ENCODE peak calls at places on chromosomes 16 and 17, in eight cellular contexts. M is esophagus squamous epithelium, S is IMR-90, R is uterus, Q is adrenal gland, A is body of pancreas, P is tibial nerve, Z is sigmoid colon. L is an unnamed sample. For H3K9me3, the result is how much of the 10 kb centered on the place peaks cover.

GRCh38 chr16:75244225-75244792 is 7.1 kb downstream of the BCAR1 start:
- DNase-seq in M (no peak), S (peak), R (peak), Q (no peak), A (no peak), P (peak), Z (peak), L (no peak)

GRCh38 chr17:63170795-63171194 is 204.8 kb downstream of the TANC2 start:
- DNase-seq in M (no peak), S (no peak), R (no peak), Q (no peak), A (no peak), P (no peak), Z (no peak), L (no peak)

GRCh38 chr16:31507617-31507928 is 618 bp downstream of the RUSF1 start:
- DNase-seq in M (no peak), S (no peak), R (no peak), Q (no peak), A (no peak), P (no peak), Z (no peak), L (no peak)

GRCh38 chr17:77423589-77424451 is 283.1 kb downstream of the SEC14L1 start:
- DNase-seq in M (no peak), S (peak), R (peak), Q (peak), A (peak), P (peak), Z (peak), L (peak)

GRCh38 chr16:71709231-71709781 is 15.2 kb downstream of the PHLPP2 start:
- DNase-seq in M (no peak), S (peak), R (no peak), Q (no peak), A (no peak), P (no peak), Z (no peak), L (no peak)

GRCh38 chr17:82876602-82877391 is 37.0 kb upstream of the ZNF750 start:
- DNase-seq in M (no peak), S (peak), R (peak), Q (no peak), A (peak), P (peak), Z (peak), L (peak)

GRCh38 chr16:50251375-50252081 is 14.8 kb upstream of the ADCY7 start:
- DNase-seq in M (no peak), S (peak), R (no peak), Q (no peak), A (no peak), P (no peak), Z (no peak), L (no peak)

GRCh38 chr17:31533546-31534155 is 142.2 kb downstream of the RAB11FIP4 start:
- DNase-seq in M (no peak), S (peak), R (no peak), Q (no peak), A (no peak), P (no peak), Z (no peak), L (no peak)

GRCh38 chr16:69848635-69849545 is 86.8 kb downstream of the WWP2 start:
- DNase-seq in M (no peak), S (peak), R (peak), Q (peak), A (peak), P (peak), Z (peak), L (peak)

GRCh38 chr16:85362443-85362842 is 250.2 kb upstream of the CIBAR2 start:
- DNase-seq in M (no peak), S (no peak), R (no peak), Q (no peak), A (no peak), P (no peak), Z (no peak), L (no peak)

GRCh38 chr16:4920826-4921225 is 16.1 kb downstream of the PPL start:
- DNase-seq in M (no peak), S (peak), R (no peak), Q (no peak), A (no peak), P (no peak), Z (no peak), L (no peak)

GRCh38 chr17:81420769-81421462 is 25.7 kb downstream of the BAHCC1 start:
- DNase-seq in M (no peak), S (peak), R (no peak), Q (peak), A (peak), P (no peak), Z (no peak), L (no peak)

GRCh38 chr16:1430759-1431496 is at the start of gene PERCC1:
- DNase-seq in M (no peak), S (no peak), R (no peak), Q (no peak), A (no peak), P (no peak), Z (no peak), L (no peak)

GRCh38 chr17:35715416-35715815 is 16.0 kb upstream of the RASL10B start:
- DNase-seq in M (no peak), S (no peak), R (no peak), Q (no peak), A (no peak), P (no peak), Z (no peak), L (no peak)

DNA sequence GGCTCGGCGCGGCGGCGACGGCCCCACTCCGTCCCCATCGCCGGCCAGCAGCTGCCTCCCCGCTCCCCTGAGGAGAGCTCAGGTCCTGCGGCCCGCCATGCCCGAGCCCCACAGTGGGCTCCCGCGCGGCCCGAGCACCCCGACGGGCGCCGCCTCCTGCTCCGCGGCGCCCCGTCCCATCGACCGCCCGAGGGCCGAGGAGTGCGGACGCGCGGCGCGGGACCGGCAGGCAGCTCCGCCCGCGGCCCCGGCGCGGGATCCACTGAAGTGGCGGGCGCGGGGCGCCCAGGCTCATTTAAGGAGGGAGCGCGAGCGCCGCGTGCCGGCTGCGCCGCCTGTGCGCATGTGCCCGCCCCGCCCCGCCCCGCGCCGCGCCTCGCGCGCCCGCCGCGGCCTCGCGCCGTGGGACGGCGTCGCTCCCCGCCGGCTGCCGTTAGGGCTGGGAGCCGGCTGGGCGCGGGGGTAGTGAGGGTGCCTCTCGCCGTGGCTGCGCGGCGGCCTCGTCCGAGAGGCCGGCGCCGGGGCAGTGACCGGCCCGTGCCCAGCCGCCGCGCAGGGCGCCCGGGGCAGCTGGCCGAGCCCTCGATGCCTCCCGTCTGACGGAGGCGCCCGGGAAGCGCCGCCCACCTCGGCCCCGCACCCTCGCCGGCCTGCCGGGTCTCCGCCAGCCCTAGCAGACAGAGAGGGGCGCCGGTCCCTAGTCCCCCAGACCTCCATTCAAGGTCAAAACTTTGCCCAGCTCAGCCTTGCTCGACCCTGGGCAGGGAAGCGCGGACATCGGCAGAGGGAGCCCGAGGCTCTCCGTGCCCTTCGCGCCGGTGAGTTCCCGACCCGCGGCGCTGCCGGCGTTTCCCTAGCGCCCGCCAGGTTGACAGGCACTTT is at the start of gene NETO2:
- DNase-seq in M (no peak), S (peak), R (no peak), Q (peak), A (peak), P (no peak), Z (no peak), L (peak)
- TF ChIP-seq CTCF in M (peak), S (peak), R (no peak), Q (peak), A (peak), P (peak), Z (peak), L (peak)

DNA sequence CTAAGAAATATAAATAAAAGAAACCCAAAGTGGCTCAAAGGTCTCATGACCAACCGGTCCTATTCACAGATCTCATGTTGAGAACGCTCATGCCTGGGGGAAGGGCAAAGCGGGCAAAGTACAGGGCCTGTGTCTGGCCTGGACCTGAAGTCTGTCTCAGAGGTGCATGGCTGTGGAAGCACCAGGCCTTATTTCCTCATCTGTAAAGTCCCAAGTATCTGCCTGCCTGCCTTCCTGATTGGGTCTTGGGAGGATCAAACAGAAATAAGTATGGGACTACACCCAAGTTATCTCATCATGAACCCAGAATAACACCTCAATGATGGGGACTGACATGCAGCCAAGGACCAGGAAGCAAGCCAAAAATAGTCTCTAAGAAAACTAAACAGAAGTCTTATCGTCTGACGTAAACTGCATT is 14.2 kb downstream of the AXIN2 start:
- DNase-seq in M (no peak), S (peak), R (peak), Q (no peak), A (peak), P (no peak), Z (peak), L (peak)
- TF ChIP-seq POLR2A in M (no peak), S (no peak), R (no peak), Q (no peak), A (no peak), P (no peak), Z (no peak), L (no peak)

DNA sequence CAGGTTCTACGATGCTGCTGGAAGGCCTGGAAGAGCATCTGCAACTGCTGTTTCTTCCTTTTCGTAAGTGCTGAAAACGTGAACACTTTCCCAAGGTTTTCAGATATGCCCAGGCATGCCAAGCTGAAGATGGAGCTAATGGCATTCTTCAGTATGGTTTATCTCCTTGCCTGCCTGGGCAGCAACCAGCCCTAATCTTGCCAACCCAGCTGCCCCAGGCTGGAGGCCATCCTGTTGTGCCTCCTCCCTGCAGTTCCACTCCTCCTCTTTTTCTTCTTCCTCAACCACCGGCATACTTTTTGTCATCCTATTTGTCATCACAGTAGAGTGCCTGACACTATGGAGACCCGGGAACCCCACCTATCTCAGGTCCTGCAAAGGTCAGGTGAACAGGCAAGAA is 1849.3 kb downstream of the TP53TG3F start:
- DNase-seq in M (no peak), S (no peak), R (no peak), Q (no peak), A (no peak), P (no peak), Z (no peak), L (no peak)
- H3K9me3 ChIP-seq in M (under half), S (under half), R (under half), Q (under half), A (under half), P (under half), Z (under half), L (under half)

GRCh38 chr17:70945386-70945785 is 776.1 kb downstream of the KCNJ2 start:
- DNase-seq in M (no peak), S (no peak), R (no peak), Q (no peak), A (no peak), P (no peak), Z (no peak), L (no peak)
- TF ChIP-seq CTCF in M (no peak), S (no peak), R (no peak), Q (no peak), A (no peak), P (no peak), Z (no peak), L (no peak)

L was measured in right lobe of liver.